ENCODE peak calls at places on chromosomes 13 and 19, in five cellular contexts. S is fibroblast of lung, B is cardiac muscle cell, O is psoas muscle, D is left ventricle myocardium inferior. W is an unnamed sample.

GRCh38 chr19:55525289-55526101 is 11.4 kb downstream of the SBK2 start:
- DNase-seq in B (no peak), S (no peak), O (no peak), D (no peak), W (no peak)

GRCh38 chr19:3335431-3336350 is 30.7 kb upstream of the NFIC start:
- DNase-seq in B (no peak), O (peak; percentile 76), S (peak; percentile 41), D (peak; percentile 66), W (no peak)

GRCh38 chr13:40665754-40666057 is 735 bp downstream of the FOXO1 start:
- DNase-seq in O (no peak), S (peak; percentile 47), B (no peak), D (peak; percentile 21), W (no peak)

GRCh38 chr13:67353891-67354459 is 123.8 kb upstream of the PCDH9 start:
- DNase-seq in B (peak; percentile 6), D (no peak), S (peak; percentile 34), O (no peak), W (no peak)

GRCh38 chr13:106595623-106596022 is 27.7 kb upstream of the ARGLU1 start:
- DNase-seq in S (no peak), B (no peak), D (peak; percentile 51), O (peak; percentile 35), W (no peak)

GRCh38 chr19:3467437-3468198 is 12.7 kb downstream of the SMIM24 start:
- DNase-seq in S (no peak), B (no peak), O (no peak), D (no peak), W (no peak)

GRCh38 chr19:53947624-53948023 is 15.1 kb upstream of the CACNG8 start:
- DNase-seq in B (no peak), S (no peak), O (no peak), D (no peak), W (no peak)

GRCh38 chr19:58406818-58407657 is 1.4 kb upstream of the ZNF584 start:
- DNase-seq in D (no peak), S (no peak), B (no peak), O (no peak), W (no peak)

GRCh38 chr19:47157455-47158321 is 27.1 kb downstream of the SAE1 start:
- DNase-seq in S (peak; percentile 93), B (peak; percentile 78), D (peak; percentile 45), O (peak; percentile 32), W (no peak)

GRCh38 chr19:43984687-43985000 is 656 bp downstream of the ZNF155 start:
- DNase-seq in D (peak; percentile 18), S (no peak), O (peak; percentile 14), B (no peak), W (no peak)

GRCh38 chr19:41000310-41000737 is 9.2 kb downstream of the CYP2B6 start:
- DNase-seq in B (no peak), D (no peak), O (no peak), S (no peak), W (no peak)

GRCh38 chr19:13966684-13967128 is 14.4 kb downstream of the DCAF15 start:
- DNase-seq in D (no peak), O (no peak), S (no peak), B (no peak), W (no peak)

GRCh38 chr19:52522555-52522954 is 4.9 kb upstream of the ZNF808 start:
- DNase-seq in S (no peak), D (no peak), O (no peak), B (no peak), W (no peak)

GRCh38 chr13:33286143-33286542 is 588 bp upstream of the STARD13 start:
- DNase-seq in O (no peak), S (no peak), B (peak; percentile 47), D (no peak), W (no peak)

GRCh38 chr13:112254061-112254818 is 121.9 kb upstream of the SPACA7 start:
- DNase-seq in O (no peak), B (no peak), D (no peak), S (no peak), W (peak; percentile 63)

GRCh38 chr19:6791237-6791636 is 18.7 kb downstream of the VAV1 start:
- DNase-seq in S (no peak), D (no peak), B (no peak), O (no peak), W (no peak)

GRCh38 chr19:2782936-2783780 is at the start of gene SGTA:
- DNase-seq in S (peak; percentile 99), O (peak; percentile 98), B (peak; percentile 99), D (peak; percentile 98), W (peak; percentile 97)

GRCh38 chr19:9597027-9597426 is 12.7 kb upstream of the ZNF121 start:
- DNase-seq in S (peak; percentile 92), D (no peak), B (no peak), O (no peak), W (no peak)

GRCh38 chr19:36379510-36379819 is 464 bp upstream of the ZFP14 start:
- DNase-seq in O (no peak), S (no peak), D (no peak), B (no peak), W (no peak)

GRCh38 chr13:31301119-31301518 is 101.3 kb downstream of the B3GLCT start:
- DNase-seq in B (no peak), S (no peak), D (no peak), O (no peak), W (no peak)

GRCh38 chr19:3248728-3249315 is 24.4 kb downstream of the CELF5 start:
- DNase-seq in D (no peak), O (no peak), S (no peak), B (no peak), W (no peak)

GRCh38 chr13:85601526-85601925 is 197.7 kb downstream of the SLITRK6 start:
- DNase-seq in B (no peak), O (no peak), D (no peak), S (peak; percentile 7), W (no peak)

GRCh38 chr19:29547981-29548380 is 22.2 kb downstream of the VSTM2B start:
- DNase-seq in S (no peak), D (no peak), O (no peak), B (no peak), W (no peak)

GRCh38 chr19:46862504-46862835 is 1.7 kb downstream of the ARHGAP35 start:
- DNase-seq in O (no peak), D (no peak), B (peak; percentile 39), S (no peak), W (no peak)

GRCh38 chr13:94588575-94588974 is 7.4 kb downstream of the TGDS start:
- DNase-seq in S (no peak), O (no peak), D (no peak), B (no peak), W (no peak)

GRCh38 chr13:94590744-94591143 is 5.2 kb downstream of the TGDS start:
- DNase-seq in B (no peak), O (no peak), D (no peak), S (no peak), W (no peak)

GRCh38 chr13:94583926-94584325 is 12.0 kb downstream of the TGDS start:
- DNase-seq in B (no peak), D (no peak), O (no peak), S (no peak), W (no peak)

GRCh38 chr13:94586371-94586770 is 9.6 kb downstream of the TGDS start:
- DNase-seq in B (no peak), O (no peak), D (no peak), S (no peak), W (no peak)

DNA sequence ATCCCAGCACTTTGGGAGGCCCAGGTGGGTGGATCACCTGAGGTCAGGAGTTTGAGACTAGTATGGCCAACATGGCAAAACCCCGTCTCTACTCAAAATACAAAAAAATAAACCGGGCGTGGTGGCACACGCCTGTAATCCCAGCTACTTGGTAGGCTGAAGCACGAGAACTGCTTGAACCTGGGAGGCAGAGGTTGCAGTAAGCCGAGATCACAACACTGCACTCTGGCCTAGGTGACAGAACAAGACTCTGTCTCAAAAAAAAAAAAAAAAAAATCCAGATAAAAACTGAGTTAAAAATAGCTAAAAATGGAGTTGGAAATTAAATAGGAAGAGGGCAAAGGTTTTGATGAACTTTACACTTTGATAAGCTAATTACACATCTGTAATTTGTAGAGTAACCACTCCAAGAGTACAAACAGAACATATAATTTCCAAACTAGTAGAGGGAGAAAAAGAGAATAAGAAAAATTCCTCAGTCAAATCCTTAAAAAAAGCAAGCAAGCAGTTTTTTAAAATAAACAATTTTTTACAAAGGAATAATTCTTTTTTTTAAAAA is 10.3 kb downstream of the TGDS start:
- DNase-seq in O (no peak), S (no peak), B (no peak), D (no peak), W (no peak)
- TF ChIP-seq CTCF in O (no peak), S (no peak), B (no peak), D (no peak), W (no peak)

DNA sequence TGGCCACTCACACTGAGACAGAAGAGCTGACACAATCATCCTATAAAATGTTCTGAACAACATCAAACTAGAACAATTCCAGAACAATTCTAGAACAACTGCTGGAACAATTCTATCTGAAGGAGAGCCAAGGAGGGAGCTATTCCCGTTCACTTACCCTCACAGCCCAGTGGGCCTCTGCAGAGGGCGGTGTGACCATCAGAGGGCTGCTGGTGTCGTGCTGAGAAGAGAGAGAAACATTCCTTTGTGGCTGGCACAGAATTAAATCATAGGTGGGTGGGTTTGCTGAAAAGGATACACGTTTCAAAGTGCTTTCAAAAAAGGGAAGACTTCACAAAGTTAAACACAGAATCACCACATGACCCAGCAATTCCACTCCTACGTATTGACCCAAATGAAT is 35.0 kb downstream of the EPS15L1 start:
- DNase-seq in O (no peak), B (no peak), S (peak; percentile 11), D (no peak), W (no peak)
- TF ChIP-seq CTCF in O (no peak), B (no peak), S (no peak), D (no peak), W (no peak)

GRCh38 chr19:11798391-11799296 is at the start of gene ZNF491:
- DNase-seq in O (peak; percentile 91), D (peak; percentile 93), B (peak; percentile 96), S (peak; percentile 86), W (peak; percentile 94)
- TF ChIP-seq CTCF in O (peak; percentile 14), D (peak; percentile 51), B (peak; percentile 17), S (no peak), W (peak; percentile 58)

GRCh38 chr13:86725105-86725504 is 925.9 kb upstream of the SLITRK6 start:
- DNase-seq in O (no peak), S (no peak), D (no peak), B (no peak), W (no peak)
- TF ChIP-seq CTCF in O (no peak), S (no peak), D (no peak), B (no peak), W (peak; percentile 56)

DNA sequence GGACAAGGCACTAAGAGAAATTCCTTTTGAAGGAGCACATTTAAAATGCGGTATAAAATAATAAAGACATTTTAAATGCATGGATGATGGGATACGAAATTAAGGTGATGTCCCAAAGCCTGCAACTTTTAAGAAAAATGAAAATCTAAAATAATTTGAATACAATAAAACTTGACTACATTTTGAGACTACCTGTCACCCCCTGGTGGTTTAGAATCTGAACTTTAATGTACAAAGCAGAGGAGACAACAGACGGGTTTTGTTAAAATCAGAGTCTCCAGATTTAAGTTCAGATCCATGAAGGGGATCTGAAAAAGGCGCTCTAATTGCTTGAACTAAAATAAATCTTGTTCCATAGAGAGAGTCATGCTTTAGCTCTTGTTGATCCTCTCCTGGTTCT is 1129.3 kb upstream of the PCDH20 start:
- DNase-seq in B (no peak), S (no peak), O (no peak), D (no peak), W (no peak)
- TF ChIP-seq CTCF in B (no peak), S (no peak), O (no peak), D (no peak), W (peak; percentile 51)

W was measured in type B pancreatic cell.